ENCODE peak calls at places on chromosomes 5 and 9, in four cellular contexts. One of them, this sample, is unnamed.

GRCh38 chr9:71587576-71588362 is 180.5 kb downstream of the CEMIP2 start:
- DNase-seq in neural crest cell: no peak
- DNase-seq in epithelial cell of esophagus: peak
- DNase-seq in right atrium auricular region: no peak
- DNase-seq in this sample: no peak

GRCh38 chr5:72185717-72186388 is 78.6 kb downstream of the MAP1B start:
- DNase-seq in epithelial cell of esophagus: no peak
- DNase-seq in right atrium auricular region: no peak
- DNase-seq in neural crest cell: no peak
- DNase-seq in this sample: no peak

GRCh38 chr5:10524376-10525123 is 39.3 kb upstream of the ANKRD33B start:
- DNase-seq in neural crest cell: no peak
- DNase-seq in epithelial cell of esophagus: no peak
- DNase-seq in right atrium auricular region: no peak
- DNase-seq in this sample: no peak

GRCh38 chr9:76486151-76486550 is 27.2 kb downstream of the GCNT1 start:
- DNase-seq in right atrium auricular region: no peak
- DNase-seq in epithelial cell of esophagus: no peak
- DNase-seq in neural crest cell: no peak
- DNase-seq in this sample: no peak

GRCh38 chr9:106632621-106633020 is 230.3 kb upstream of the ZNF462 start:
- DNase-seq in epithelial cell of esophagus: peak
- DNase-seq in right atrium auricular region: no peak
- DNase-seq in neural crest cell: no peak
- DNase-seq in this sample: no peak

GRCh38 chr5:177510567-177511053 is 984 bp upstream of the DOK3 start:
- DNase-seq in right atrium auricular region: no peak
- DNase-seq in epithelial cell of esophagus: no peak
- DNase-seq in neural crest cell: no peak
- DNase-seq in this sample: no peak

GRCh38 chr9:133735894-133736293 is 2.3 kb downstream of the SARDH start:
- DNase-seq in neural crest cell: no peak
- DNase-seq in epithelial cell of esophagus: no peak
- DNase-seq in right atrium auricular region: no peak
- DNase-seq in this sample: no peak

GRCh38 chr9:18829858-18830257 is 203.2 kb downstream of the SAXO1 start:
- DNase-seq in neural crest cell: no peak
- DNase-seq in epithelial cell of esophagus: no peak
- DNase-seq in right atrium auricular region: no peak
- DNase-seq in this sample: no peak

GRCh38 chr5:37047947-37048346 is 171.4 kb downstream of the NIPBL start:
- DNase-seq in neural crest cell: no peak
- DNase-seq in epithelial cell of esophagus: no peak
- DNase-seq in right atrium auricular region: no peak
- DNase-seq in this sample: no peak

GRCh38 chr5:37044120-37044519 is 167.6 kb downstream of the NIPBL start:
- DNase-seq in epithelial cell of esophagus: no peak
- DNase-seq in right atrium auricular region: no peak
- DNase-seq in neural crest cell: no peak
- DNase-seq in this sample: no peak

GRCh38 chr5:37045703-37046102 is 169.1 kb downstream of the NIPBL start:
- DNase-seq in epithelial cell of esophagus: no peak
- DNase-seq in right atrium auricular region: no peak
- DNase-seq in neural crest cell: no peak
- DNase-seq in this sample: no peak

GRCh38 chr5:37039824-37040223 is 163.3 kb downstream of the NIPBL start:
- DNase-seq in neural crest cell: no peak
- DNase-seq in right atrium auricular region: no peak
- DNase-seq in epithelial cell of esophagus: no peak
- DNase-seq in this sample: no peak

DNA sequence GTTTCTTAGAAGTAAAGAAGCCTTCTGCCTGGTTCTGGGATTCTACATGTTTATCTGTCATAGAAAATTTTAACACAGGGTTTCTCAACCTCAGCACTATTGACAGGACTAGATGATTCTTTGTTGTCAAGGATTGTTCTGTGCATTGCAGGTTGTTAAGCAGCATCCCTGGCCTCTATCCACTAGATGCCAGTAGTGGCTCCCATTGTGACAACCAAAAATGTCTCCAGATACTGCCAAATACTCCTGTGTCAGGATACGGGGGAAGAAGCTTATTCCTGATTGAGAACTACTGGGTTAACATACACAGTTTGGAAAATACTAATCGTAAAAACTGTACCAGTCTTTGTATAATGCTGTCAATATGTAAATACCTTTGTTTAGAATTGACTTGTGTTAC is 167.1 kb downstream of the NIPBL start:
- DNase-seq in right atrium auricular region: no peak
- DNase-seq in epithelial cell of esophagus: no peak
- DNase-seq in neural crest cell: no peak
- DNase-seq in this sample: no peak
- TF ChIP-seq CTCF in right atrium auricular region: no peak
- TF ChIP-seq CTCF in epithelial cell of esophagus: peak
- TF ChIP-seq CTCF in neural crest cell: no peak
- TF ChIP-seq CTCF in this sample: no peak

DNA sequence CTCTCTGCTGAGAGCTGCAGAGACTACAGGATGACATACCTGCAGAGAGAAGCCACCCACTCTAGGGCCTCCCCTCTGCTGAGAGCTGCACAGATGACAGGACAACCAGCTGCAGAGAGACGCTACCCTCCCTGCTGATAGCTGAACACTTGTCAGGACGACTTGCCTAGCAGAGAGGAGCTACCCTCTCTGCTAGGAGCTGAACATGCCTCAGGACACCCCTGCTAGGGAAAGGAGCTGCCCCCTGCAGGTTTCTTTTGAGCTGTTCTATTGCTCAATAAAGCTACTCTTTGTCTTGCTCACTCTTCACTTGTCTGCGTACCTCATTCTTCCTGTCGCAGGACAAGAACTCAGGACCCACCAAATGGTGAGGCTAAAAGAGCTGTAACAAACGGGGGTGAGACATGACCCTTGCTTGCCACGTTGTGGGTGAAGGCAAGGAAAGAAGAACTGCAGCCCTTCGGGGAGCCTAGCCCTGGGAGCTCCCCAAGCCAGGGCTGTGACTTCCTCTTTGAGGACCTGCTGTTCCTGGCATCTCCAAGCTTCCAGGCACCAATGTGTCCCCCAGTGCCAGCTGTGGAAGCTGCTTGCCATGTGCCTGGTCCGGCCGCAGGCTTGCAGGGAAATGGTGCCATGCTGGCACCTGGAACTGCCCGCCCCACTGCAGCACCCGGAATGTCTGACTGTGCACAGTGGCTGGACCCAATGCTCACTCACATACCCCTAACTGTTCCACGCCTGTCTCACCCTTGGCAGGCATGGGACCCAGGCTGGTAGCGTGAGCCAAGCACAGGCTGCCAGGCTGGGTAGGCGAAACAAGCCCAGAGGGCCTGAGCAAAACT is 5.1 kb upstream of the TESK1 start:
- DNase-seq in epithelial cell of esophagus: no peak
- DNase-seq in right atrium auricular region: no peak
- DNase-seq in neural crest cell: no peak
- DNase-seq in this sample: no peak
- TF ChIP-seq CTCF in epithelial cell of esophagus: no peak
- TF ChIP-seq CTCF in right atrium auricular region: no peak
- TF ChIP-seq CTCF in neural crest cell: no peak
- TF ChIP-seq CTCF in this sample: peak

GRCh38 chr9:128808543-128808942 is 9.8 kb upstream of the ENDOG start:
- DNase-seq in epithelial cell of esophagus: no peak
- DNase-seq in neural crest cell: no peak
- DNase-seq in right atrium auricular region: no peak
- DNase-seq in this sample: no peak

GRCh38 chr9:128809036-128809599 is 9.2 kb upstream of the ENDOG start:
- DNase-seq in neural crest cell: no peak
- DNase-seq in epithelial cell of esophagus: no peak
- DNase-seq in right atrium auricular region: no peak
- DNase-seq in this sample: no peak

GRCh38 chr9:128807827-128808226 is 10.5 kb upstream of the ENDOG start:
- DNase-seq in right atrium auricular region: no peak
- DNase-seq in epithelial cell of esophagus: no peak
- DNase-seq in neural crest cell: no peak
- DNase-seq in this sample: no peak

GRCh38 chr9:128810873-128811272 is 7.4 kb upstream of the ENDOG start:
- DNase-seq in epithelial cell of esophagus: no peak
- DNase-seq in neural crest cell: no peak
- DNase-seq in right atrium auricular region: no peak
- DNase-seq in this sample: no peak

GRCh38 chr9:128809831-128810230 is 8.5 kb upstream of the ENDOG start:
- DNase-seq in right atrium auricular region: no peak
- DNase-seq in epithelial cell of esophagus: no peak
- DNase-seq in neural crest cell: no peak
- DNase-seq in this sample: no peak
- TF ChIP-seq CTCF in right atrium auricular region: no peak
- TF ChIP-seq CTCF in epithelial cell of esophagus: no peak
- TF ChIP-seq CTCF in neural crest cell: no peak
- TF ChIP-seq CTCF in this sample: no peak

GRCh38 chr5:173973614-173973969 is 15.4 kb upstream of the C5orf47 start:
- DNase-seq in neural crest cell: no peak
- DNase-seq in epithelial cell of esophagus: peak
- DNase-seq in right atrium auricular region: no peak
- DNase-seq in this sample: no peak

GRCh38 chr5:173969167-173970049 is 19.6 kb upstream of the C5orf47 start:
- DNase-seq in right atrium auricular region: no peak
- DNase-seq in epithelial cell of esophagus: peak
- DNase-seq in neural crest cell: no peak
- DNase-seq in this sample: no peak

GRCh38 chr5:173972844-173973613 is 15.9 kb upstream of the C5orf47 start:
- DNase-seq in neural crest cell: peak
- DNase-seq in right atrium auricular region: peak
- DNase-seq in epithelial cell of esophagus: peak
- DNase-seq in this sample: peak

GRCh38 chr5:173971681-173972080 is 17.3 kb upstream of the C5orf47 start:
- DNase-seq in neural crest cell: no peak
- DNase-seq in right atrium auricular region: no peak
- DNase-seq in epithelial cell of esophagus: no peak
- DNase-seq in this sample: no peak

DNA sequence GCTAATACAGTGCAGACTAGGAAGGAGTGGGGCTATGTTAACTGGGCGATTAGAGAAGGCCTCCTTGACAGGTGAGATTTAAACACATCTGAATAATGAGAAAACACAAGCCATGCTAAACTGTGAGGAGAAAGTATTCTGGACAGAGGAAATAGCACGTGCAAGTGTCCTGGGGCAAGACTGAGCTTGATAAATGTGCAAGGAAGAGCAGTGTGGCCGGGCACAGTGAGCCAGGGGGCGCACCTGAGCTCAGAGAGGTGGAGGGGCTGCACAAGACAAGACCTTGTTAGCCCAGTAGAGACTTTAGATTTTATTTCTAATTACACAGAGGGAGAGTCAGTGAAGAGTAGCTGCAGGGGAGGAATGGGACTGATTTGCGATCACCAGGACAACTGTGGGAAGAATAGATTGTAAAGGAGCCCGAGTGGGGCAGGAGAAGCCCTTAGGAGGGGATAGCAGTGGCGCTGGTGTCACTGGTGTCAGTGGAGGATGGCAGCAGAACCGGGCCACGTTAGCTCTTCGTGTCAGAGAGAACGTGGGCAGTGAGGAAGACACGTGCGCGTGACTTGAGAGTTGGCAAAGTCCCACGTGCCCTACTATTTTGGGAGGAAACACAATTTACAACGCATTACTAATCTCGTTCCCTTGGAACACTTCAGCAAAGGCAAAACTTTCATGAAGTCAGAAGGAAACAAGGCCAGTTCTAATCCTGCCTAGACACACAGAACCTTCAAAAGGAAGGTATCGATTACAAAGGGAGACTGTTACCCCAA is 17.9 kb upstream of the C5orf47 start:
- DNase-seq in epithelial cell of esophagus: no peak
- DNase-seq in right atrium auricular region: no peak
- DNase-seq in neural crest cell: no peak
- DNase-seq in this sample: no peak
- TF ChIP-seq CTCF in epithelial cell of esophagus: no peak
- TF ChIP-seq CTCF in right atrium auricular region: peak
- TF ChIP-seq CTCF in neural crest cell: no peak
- TF ChIP-seq CTCF in this sample: no peak

DNA sequence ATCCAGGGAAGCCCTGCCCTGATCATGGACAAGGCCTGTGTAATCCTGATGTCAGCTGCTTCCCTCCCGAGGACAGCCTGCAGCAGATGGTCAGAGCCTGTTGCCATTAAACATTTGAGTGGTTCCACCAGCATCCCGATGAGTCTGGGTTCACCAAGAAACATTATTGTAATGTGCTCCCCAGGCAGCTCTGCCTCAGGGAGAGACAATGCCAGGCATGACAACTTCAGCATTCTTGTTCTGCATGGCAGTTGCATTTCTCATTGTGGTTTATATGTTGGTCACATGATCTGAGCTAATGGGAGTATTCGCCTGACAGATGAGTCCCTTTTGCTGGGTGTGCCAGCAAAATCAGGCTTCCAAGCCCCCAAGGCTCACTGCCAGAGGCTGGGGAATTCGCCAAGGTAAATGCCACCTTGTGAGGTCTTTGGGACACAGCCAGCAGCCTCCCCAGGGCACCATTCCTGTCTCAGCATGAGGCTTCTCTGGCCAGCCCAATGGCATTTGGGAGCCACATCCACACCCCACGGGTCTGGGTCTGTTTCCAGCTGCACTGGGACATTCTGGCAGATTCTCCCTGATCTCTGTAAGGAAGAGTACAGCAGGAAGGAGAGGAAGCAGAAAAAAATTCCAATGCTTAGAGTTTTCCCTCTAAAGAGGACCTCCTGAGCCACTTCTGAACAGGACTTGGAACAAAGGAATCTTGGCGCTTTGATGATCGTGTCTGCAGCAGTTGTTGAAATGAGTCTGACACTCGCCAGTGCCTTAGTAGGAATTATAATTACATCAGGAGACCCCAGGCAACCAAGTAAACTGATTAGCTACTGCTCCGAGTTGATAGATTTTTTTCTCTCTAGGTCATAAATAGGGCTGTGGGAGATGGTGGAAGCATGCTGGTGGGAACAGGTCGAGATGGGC is 18.6 kb downstream of the KCNIP1 start:
- DNase-seq in epithelial cell of esophagus: peak
- DNase-seq in neural crest cell: no peak
- DNase-seq in right atrium auricular region: no peak
- DNase-seq in this sample: no peak
- TF ChIP-seq CTCF in epithelial cell of esophagus: no peak
- TF ChIP-seq CTCF in neural crest cell: no peak
- TF ChIP-seq CTCF in right atrium auricular region: no peak
- TF ChIP-seq CTCF in this sample: no peak

GRCh38 chr5:147701468-147701867 is 81.1 kb downstream of the JAKMIP2 start:
- DNase-seq in neural crest cell: no peak
- DNase-seq in epithelial cell of esophagus: no peak
- DNase-seq in right atrium auricular region: no peak
- DNase-seq in this sample: no peak
- TF ChIP-seq CTCF in neural crest cell: no peak
- TF ChIP-seq CTCF in epithelial cell of esophagus: no peak
- TF ChIP-seq CTCF in right atrium auricular region: no peak
- TF ChIP-seq CTCF in this sample: no peak

This sample was measured in progenitor cell of endocrine pancreas.